ENCODE peak calls at places on chromosomes 2 and 18, in ten cellular contexts. A is Peyer's patch, O is lung, X is psoas muscle, K is H1, U is heart right ventricle, C is brain microvascular endothelial cell, Q is astrocyte, Y is esophagus squamous epithelium, T is neural progenitor cell. F is an unnamed sample.

GRCh38 chr2:135948642-135949355 is 36.6 kb downstream of the DARS1 start:
- DNase-seq in C (peak; percentile 14), O (no peak), Q (peak; percentile 82), Y (no peak), A (no peak), U (no peak), X (no peak), T (no peak), K (no peak), F (no peak)

GRCh38 chr2:40043641-40044040 is 264.6 kb upstream of the THUMPD2 start:
- DNase-seq in X (no peak), O (no peak), A (no peak), T (peak; percentile 29), Q (no peak), U (no peak), C (no peak), Y (no peak), K (no peak), F (no peak)

GRCh38 chr2:95297088-95297487 is at the start of gene KCNIP3:
- DNase-seq in K (no peak), T (peak; percentile 52), C (no peak), Y (no peak), X (no peak), A (no peak), Q (no peak), U (no peak), O (no peak), F (no peak)

GRCh38 chr18:26457611-26458350 is 90.6 kb downstream of the KCTD1 start:
- DNase-seq in C (no peak), X (no peak), O (no peak), A (no peak), Y (no peak), K (peak; percentile 75), U (no peak), T (peak; percentile 89), Q (no peak), F (no peak)

GRCh38 chr18:27413495-27414401 is 228.6 kb upstream of the CHST9 start:
- DNase-seq in A (no peak), T (no peak), O (no peak), X (no peak), Q (peak; percentile 87), Y (no peak), U (peak; percentile 35), C (peak; percentile 5), K (no peak), F (no peak)

GRCh38 chr2:128454980-128455709 is 136.5 kb upstream of the HS6ST1 start:
- DNase-seq in T (peak; percentile 0), Q (no peak), C (no peak), Y (no peak), X (no peak), K (no peak), A (no peak), O (no peak), U (no peak), F (no peak)

GRCh38 chr2:151733781-151734672 is at the start of gene NEB:
- DNase-seq in O (no peak), U (no peak), Q (no peak), X (peak; percentile 80), T (no peak), C (no peak), Y (no peak), K (no peak), A (no peak), F (no peak)

GRCh38 chr2:199136681-199137080 is 321.1 kb downstream of the SATB2 start:
- DNase-seq in X (no peak), Q (peak; percentile 83), T (no peak), C (peak; percentile 18), Y (no peak), U (no peak), K (no peak), A (no peak), O (no peak), F (peak; percentile 17)

GRCh38 chr18:58183226-58183625 is 139.2 kb downstream of the NEDD4L start:
- DNase-seq in O (peak; percentile 78), K (no peak), T (no peak), C (no peak), U (no peak), X (no peak), Y (no peak), Q (no peak), A (no peak), F (no peak)

GRCh38 chr2:237159006-237159897 is 73.6 kb downstream of the COPS8 start:
- DNase-seq in U (no peak), A (no peak), C (no peak), K (no peak), Q (no peak), Y (no peak), X (peak; percentile 86), O (no peak), T (no peak), F (no peak)

DNA sequence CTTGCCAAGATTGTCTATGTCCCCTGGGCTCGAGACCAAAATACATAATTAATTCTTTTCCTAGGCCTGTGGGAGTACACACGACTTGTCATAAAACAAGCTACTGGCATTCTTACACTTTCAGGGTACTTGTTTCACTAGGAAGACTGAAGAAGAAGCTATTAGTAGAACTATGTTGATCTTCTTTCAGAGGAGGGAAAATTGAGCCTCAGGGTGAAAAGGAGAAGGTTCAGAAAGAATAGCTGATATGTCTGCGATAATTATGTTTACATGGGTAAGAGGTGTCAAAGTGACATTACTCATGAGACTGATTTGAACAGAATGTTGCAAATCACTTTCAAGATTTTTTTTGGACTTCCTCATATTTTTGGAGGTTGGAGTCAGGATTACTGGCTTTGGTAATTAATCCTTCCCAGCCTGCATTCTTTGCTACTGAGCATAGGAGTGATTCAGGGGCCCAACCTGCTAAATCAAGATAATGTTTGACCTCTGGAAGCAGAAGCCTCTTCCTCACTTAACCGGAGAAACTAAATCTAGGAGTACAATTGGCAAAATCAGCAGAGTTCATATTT is 240.0 kb upstream of the NT5C1B start:
- DNase-seq in A (no peak), X (no peak), Q (peak; percentile 91), O (no peak), Y (no peak), T (no peak), K (no peak), C (peak; percentile 49), U (no peak), F (no peak)
- H3K27ac ChIP-seq in A (no peak overlapping the region), X (peak overlapping the region; percentile 56), Q (peak overlapping the region; percentile 35), O (no peak overlapping the region), Y (no peak overlapping the region), T (no peak overlapping the region), K (no peak overlapping the region), C (peak overlapping the region; percentile 20), U (no peak overlapping the region), F (no peak overlapping the region)

DNA sequence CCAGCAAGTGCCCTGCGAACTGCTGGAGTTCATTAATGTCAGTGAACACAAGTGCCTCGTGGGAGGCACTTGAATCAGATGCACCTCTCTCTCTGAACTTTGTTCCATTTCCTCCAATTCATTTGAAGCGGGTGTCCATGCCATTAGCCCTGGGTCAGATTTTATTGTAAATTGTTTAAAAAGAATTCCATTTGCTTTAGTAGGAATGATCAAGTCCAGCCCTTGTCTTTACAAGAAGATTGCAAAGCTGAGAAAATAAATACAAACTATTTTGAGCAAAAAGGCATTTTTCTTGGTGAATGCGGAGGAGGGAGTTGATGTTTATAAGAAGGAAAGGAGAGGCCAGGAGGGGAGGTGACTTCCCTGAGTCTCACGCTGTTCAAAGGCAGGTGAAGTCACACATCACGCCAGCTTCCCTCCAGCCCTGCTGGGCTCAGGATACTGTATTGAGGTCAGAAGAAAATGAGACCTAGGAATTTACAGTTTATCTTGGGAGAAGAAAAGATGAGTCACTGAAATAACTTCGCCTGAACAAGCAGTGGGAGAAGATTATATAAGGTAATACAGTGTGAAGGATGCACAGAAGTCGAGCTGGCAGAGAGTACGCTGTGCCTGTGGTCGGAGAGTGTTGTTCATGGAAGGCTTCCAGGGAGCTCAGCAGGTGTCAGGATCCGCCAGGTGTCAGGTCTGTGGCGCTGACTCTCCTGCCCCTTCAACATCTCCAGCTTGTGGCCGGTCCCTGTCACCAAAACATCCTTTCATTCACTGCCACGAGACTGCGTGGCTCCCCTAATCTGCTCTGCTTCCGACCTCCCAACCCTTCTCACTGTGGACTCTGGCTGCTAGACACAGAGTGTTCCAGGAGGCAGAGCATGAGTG is 36.5 kb downstream of the EFR3B start:
- DNase-seq in A (no peak), U (peak; percentile 35), T (no peak), K (no peak), Y (no peak), O (no peak), C (peak; percentile 54), Q (peak; percentile 91), X (no peak), F (peak; percentile 22)
- H3K27ac ChIP-seq in A (no peak overlapping the region), U (peak overlapping the region; percentile 64), T (no peak overlapping the region), K (no peak overlapping the region), Y (no peak overlapping the region), O (no peak overlapping the region), C (no peak overlapping the region), Q (no peak overlapping the region), X (peak overlapping the region; percentile 53), F (peak overlapping the region; percentile 17)

GRCh38 chr2:27931361-27931937 is 40.9 kb downstream of the BABAM2 start:
- DNase-seq in X (no peak), C (no peak), O (no peak), T (no peak), Y (no peak), K (no peak), A (no peak), Q (no peak), U (no peak), F (no peak)
- H3K27ac ChIP-seq in X (no peak overlapping the region), C (no peak overlapping the region), O (no peak overlapping the region), T (no peak overlapping the region), Y (no peak overlapping the region), K (no peak overlapping the region), A (no peak overlapping the region), Q (no peak overlapping the region), U (no peak overlapping the region), F (no peak overlapping the region)

GRCh38 chr2:46972438-46972837 is 56.8 kb upstream of the MCFD2 start:
- DNase-seq in Q (no peak), A (no peak), O (no peak), K (no peak), X (no peak), C (no peak), T (no peak), U (no peak), Y (no peak), F (no peak)
- H3K27ac ChIP-seq in Q (no peak overlapping the region), A (no peak overlapping the region), O (no peak overlapping the region), K (no peak overlapping the region), X (peak overlapping the region; percentile 16), C (no peak overlapping the region), T (no peak overlapping the region), U (no peak overlapping the region), Y (no peak overlapping the region), F (no peak overlapping the region)

DNA sequence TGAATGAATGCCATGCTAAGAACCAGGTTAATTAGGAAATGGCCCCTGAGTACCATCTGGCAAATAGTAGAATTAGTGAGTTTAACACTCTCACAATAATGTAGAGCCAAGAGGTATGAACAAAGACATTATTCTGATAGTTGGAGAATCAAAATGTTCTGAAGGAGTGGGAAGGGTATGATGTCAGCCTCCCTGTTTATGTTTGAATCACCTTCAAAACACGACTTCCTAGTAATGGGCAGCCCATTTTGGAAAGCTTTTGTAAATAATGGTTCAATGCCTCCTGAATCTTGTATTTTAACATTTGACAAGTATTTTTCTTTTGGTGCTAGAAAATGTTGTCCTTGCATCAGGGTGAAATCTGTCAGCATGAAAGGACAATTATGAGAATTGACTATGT is 108.3 kb downstream of the DSEL start:
- DNase-seq in K (no peak), A (no peak), Y (no peak), C (no peak), U (no peak), O (no peak), T (no peak), Q (peak; percentile 48), X (no peak), F (no peak)
- H3K27ac ChIP-seq in K (no peak overlapping the region), A (no peak overlapping the region), Y (no peak overlapping the region), C (no peak overlapping the region), U (no peak overlapping the region), O (no peak overlapping the region), T (no peak overlapping the region), Q (no peak overlapping the region), X (no peak overlapping the region), F (no peak overlapping the region)

GRCh38 chr2:222810044-222810443 is 50.8 kb upstream of the ACSL3 start:
- DNase-seq in Y (no peak), U (no peak), C (no peak), Q (no peak), O (no peak), K (no peak), T (no peak), A (no peak), X (no peak), F (no peak)
- H3K27ac ChIP-seq in Y (no peak overlapping the region), U (no peak overlapping the region), C (no peak overlapping the region), Q (no peak overlapping the region), O (no peak overlapping the region), K (no peak overlapping the region), T (no peak overlapping the region), A (no peak overlapping the region), X (no peak overlapping the region), F (no peak overlapping the region)

F was measured in uterus.